ENCODE peak calls at places on chromosome 3, in eight cellular contexts. One of them, this sample, is unnamed. For H3K36me3, the result is how much of the 10 kb centered on the place peaks cover.

GRCh38 chr3:107235193-107235922 is 141.9 kb upstream of the CCDC54 start:
- DNase-seq in hepatocyte: peak
- DNase-seq in psoas muscle: no peak
- DNase-seq in neural progenitor cell: peak
- DNase-seq in colonic mucosa: no peak
- DNase-seq in ovary: no peak
- DNase-seq in PC-3: no peak
- DNase-seq in fibroblast of lung: no peak
- DNase-seq in this sample: no peak

GRCh38 chr3:16329792-16330061 is 64.7 kb downstream of the OXNAD1 start:
- DNase-seq in colonic mucosa: no peak
- DNase-seq in psoas muscle: no peak
- DNase-seq in PC-3: no peak
- DNase-seq in neural progenitor cell: peak
- DNase-seq in fibroblast of lung: no peak
- DNase-seq in ovary: no peak
- DNase-seq in hepatocyte: no peak
- DNase-seq in this sample: no peak

GRCh38 chr3:159850481-159850880 is 138.2 kb upstream of the IL12A start:
- DNase-seq in neural progenitor cell: no peak
- DNase-seq in hepatocyte: no peak
- DNase-seq in PC-3: no peak
- DNase-seq in ovary: no peak
- DNase-seq in colonic mucosa: no peak
- DNase-seq in fibroblast of lung: no peak
- DNase-seq in psoas muscle: no peak
- DNase-seq in this sample: no peak

GRCh38 chr3:157494581-157495281 is 8.5 kb downstream of the VEPH1 start:
- DNase-seq in hepatocyte: no peak
- DNase-seq in ovary: no peak
- DNase-seq in psoas muscle: no peak
- DNase-seq in colonic mucosa: no peak
- DNase-seq in neural progenitor cell: no peak
- DNase-seq in PC-3: peak
- DNase-seq in fibroblast of lung: no peak
- DNase-seq in this sample: no peak

GRCh38 chr3:88742674-88743507 is 364.5 kb upstream of the EPHA3 start:
- DNase-seq in PC-3: no peak
- DNase-seq in ovary: no peak
- DNase-seq in psoas muscle: no peak
- DNase-seq in fibroblast of lung: no peak
- DNase-seq in neural progenitor cell: no peak
- DNase-seq in colonic mucosa: no peak
- DNase-seq in hepatocyte: no peak
- DNase-seq in this sample: no peak

GRCh38 chr3:152916753-152917279 is 81.9 kb downstream of the P2RY1 start:
- DNase-seq in neural progenitor cell: no peak
- DNase-seq in psoas muscle: no peak
- DNase-seq in fibroblast of lung: no peak
- DNase-seq in colonic mucosa: no peak
- DNase-seq in hepatocyte: no peak
- DNase-seq in PC-3: no peak
- DNase-seq in ovary: no peak
- DNase-seq in this sample: no peak

GRCh38 chr3:194852836-194853508 is 167.3 kb downstream of the FAM43A start:
- DNase-seq in hepatocyte: no peak
- DNase-seq in colonic mucosa: no peak
- DNase-seq in neural progenitor cell: peak
- DNase-seq in fibroblast of lung: no peak
- DNase-seq in PC-3: peak
- DNase-seq in ovary: no peak
- DNase-seq in psoas muscle: no peak
- DNase-seq in this sample: no peak

GRCh38 chr3:55720614-55721013 is 233.5 kb upstream of the WNT5A start:
- DNase-seq in neural progenitor cell: no peak
- DNase-seq in colonic mucosa: no peak
- DNase-seq in hepatocyte: peak
- DNase-seq in fibroblast of lung: peak
- DNase-seq in PC-3: peak
- DNase-seq in psoas muscle: no peak
- DNase-seq in ovary: no peak
- DNase-seq in this sample: no peak

GRCh38 chr3:163745204-163745603 is 1333.1 kb downstream of the SI start:
- DNase-seq in fibroblast of lung: no peak
- DNase-seq in PC-3: no peak
- DNase-seq in colonic mucosa: no peak
- DNase-seq in ovary: no peak
- DNase-seq in psoas muscle: no peak
- DNase-seq in neural progenitor cell: no peak
- DNase-seq in hepatocyte: no peak
- DNase-seq in this sample: no peak

GRCh38 chr3:81170298-81170697 is 591.1 kb downstream of the GBE1 start:
- DNase-seq in fibroblast of lung: no peak
- DNase-seq in ovary: no peak
- DNase-seq in PC-3: no peak
- DNase-seq in neural progenitor cell: peak
- DNase-seq in hepatocyte: no peak
- DNase-seq in psoas muscle: no peak
- DNase-seq in colonic mucosa: no peak
- DNase-seq in this sample: no peak

GRCh38 chr3:129195731-129196256 is 12.1 kb upstream of the CNBP start:
- DNase-seq in fibroblast of lung: peak
- DNase-seq in ovary: peak
- DNase-seq in hepatocyte: peak
- DNase-seq in neural progenitor cell: no peak
- DNase-seq in psoas muscle: peak
- DNase-seq in colonic mucosa: no peak
- DNase-seq in PC-3: peak
- DNase-seq in this sample: no peak

GRCh38 chr3:11624704-11625375 is 18.9 kb downstream of the VGLL4 start:
- DNase-seq in hepatocyte: no peak
- DNase-seq in psoas muscle: no peak
- DNase-seq in colonic mucosa: no peak
- DNase-seq in ovary: no peak
- DNase-seq in fibroblast of lung: no peak
- DNase-seq in neural progenitor cell: no peak
- DNase-seq in PC-3: no peak
- DNase-seq in this sample: no peak

GRCh38 chr3:108441528-108441927 is 68.9 kb downstream of the MYH15 start:
- DNase-seq in fibroblast of lung: peak
- DNase-seq in neural progenitor cell: no peak
- DNase-seq in ovary: no peak
- DNase-seq in psoas muscle: no peak
- DNase-seq in colonic mucosa: no peak
- DNase-seq in hepatocyte: no peak
- DNase-seq in PC-3: no peak
- DNase-seq in this sample: no peak

DNA sequence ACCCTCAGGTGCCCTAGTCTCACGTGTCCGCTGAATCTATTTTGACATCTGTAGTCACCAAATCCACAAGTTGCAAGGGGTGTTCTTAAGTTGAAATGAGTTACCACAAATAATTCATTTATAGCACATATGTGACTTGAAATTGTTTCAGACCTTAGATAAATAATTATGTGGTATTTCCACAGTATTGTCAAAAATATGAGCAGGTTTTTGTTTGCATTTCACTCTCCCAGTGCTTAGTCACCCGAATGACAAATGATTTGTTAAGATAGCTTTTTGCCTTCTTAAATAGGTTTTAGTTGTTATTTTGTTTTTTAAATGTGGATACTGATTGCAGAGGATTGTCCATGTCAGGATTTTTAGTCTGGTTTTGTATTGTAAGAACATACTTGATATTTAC is 2.6 kb downstream of the MFSD1 start:
- DNase-seq in hepatocyte: no peak
- DNase-seq in colonic mucosa: no peak
- DNase-seq in neural progenitor cell: no peak
- DNase-seq in psoas muscle: no peak
- DNase-seq in PC-3: peak
- DNase-seq in fibroblast of lung: no peak
- DNase-seq in ovary: no peak
- DNase-seq in this sample: no peak
- H3K4me3 ChIP-seq in hepatocyte: no peak
- H3K4me3 ChIP-seq in colonic mucosa: no peak
- H3K4me3 ChIP-seq in neural progenitor cell: no peak
- H3K4me3 ChIP-seq in psoas muscle: no peak
- H3K4me3 ChIP-seq in PC-3: peak
- H3K4me3 ChIP-seq in fibroblast of lung: peak
- H3K4me3 ChIP-seq in ovary: no peak
- H3K4me3 ChIP-seq in this sample: no peak

GRCh38 chr3:38128303-38128655 is 8.6 kb downstream of the ACAA1 start:
- DNase-seq in colonic mucosa: no peak
- DNase-seq in ovary: no peak
- DNase-seq in fibroblast of lung: no peak
- DNase-seq in neural progenitor cell: no peak
- DNase-seq in PC-3: no peak
- DNase-seq in hepatocyte: no peak
- DNase-seq in psoas muscle: no peak
- DNase-seq in this sample: no peak
- H3K36me3 ChIP-seq in colonic mucosa: under half
- H3K36me3 ChIP-seq in ovary: under half
- H3K36me3 ChIP-seq in fibroblast of lung: under half
- H3K36me3 ChIP-seq in neural progenitor cell: under half
- H3K36me3 ChIP-seq in PC-3: half or more
- H3K36me3 ChIP-seq in hepatocyte: under half
- H3K36me3 ChIP-seq in psoas muscle: half or more
- H3K36me3 ChIP-seq in this sample: under half

GRCh38 chr3:53844262-53845102 is 1.7 kb downstream of the CHDH start:
- DNase-seq in PC-3: no peak
- DNase-seq in ovary: no peak
- DNase-seq in psoas muscle: no peak
- DNase-seq in neural progenitor cell: peak
- DNase-seq in colonic mucosa: peak
- DNase-seq in fibroblast of lung: no peak
- DNase-seq in hepatocyte: peak
- DNase-seq in this sample: no peak
- H3K4me3 ChIP-seq in PC-3: peak
- H3K4me3 ChIP-seq in ovary: no peak
- H3K4me3 ChIP-seq in psoas muscle: no peak
- H3K4me3 ChIP-seq in neural progenitor cell: no peak
- H3K4me3 ChIP-seq in colonic mucosa: no peak
- H3K4me3 ChIP-seq in fibroblast of lung: no peak
- H3K4me3 ChIP-seq in hepatocyte: no peak
- H3K4me3 ChIP-seq in this sample: no peak

DNA sequence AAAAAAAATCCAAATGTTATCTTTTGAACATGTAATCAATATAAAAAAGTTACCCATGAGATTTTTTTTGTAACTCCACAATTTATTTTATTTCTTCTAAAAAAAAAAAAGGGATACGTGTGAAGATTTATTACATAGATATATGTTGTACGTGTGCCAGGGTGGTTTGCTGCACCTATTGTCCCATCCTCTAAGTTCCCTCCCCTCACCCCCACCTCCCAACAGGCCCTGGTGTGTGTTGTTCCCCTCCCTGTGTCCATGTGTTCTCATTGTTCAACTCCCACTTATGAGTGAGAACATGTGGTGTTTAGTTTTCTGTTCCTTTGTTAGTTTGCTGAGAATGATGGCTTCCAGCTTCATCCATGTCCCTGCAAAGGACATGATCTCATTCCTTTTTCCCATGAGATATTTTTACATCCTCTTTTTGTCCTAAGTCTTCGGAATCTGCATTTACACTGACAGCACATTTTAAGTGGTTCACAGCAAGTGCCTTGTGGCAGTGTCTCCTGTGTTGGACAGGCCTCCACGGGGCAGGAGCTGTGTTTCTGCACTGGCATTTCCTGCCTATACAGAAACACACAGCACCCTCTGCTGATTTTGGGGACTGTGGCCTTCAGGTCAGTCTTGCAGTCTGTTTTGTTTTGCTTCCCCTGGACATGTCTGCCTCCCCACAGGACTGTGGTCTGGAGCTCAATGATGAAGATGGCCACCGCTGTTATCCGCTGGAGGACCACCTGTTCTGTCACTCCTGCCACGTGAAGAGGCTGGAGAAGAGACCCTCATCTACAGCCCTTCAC is 12.8 kb upstream of the SACM1L start:
- DNase-seq in neural progenitor cell: no peak
- DNase-seq in hepatocyte: no peak
- DNase-seq in fibroblast of lung: no peak
- DNase-seq in PC-3: no peak
- DNase-seq in colonic mucosa: no peak
- DNase-seq in psoas muscle: no peak
- DNase-seq in ovary: no peak
- DNase-seq in this sample: no peak
- H3K36me3 ChIP-seq in neural progenitor cell: under half
- H3K36me3 ChIP-seq in hepatocyte: under half
- H3K36me3 ChIP-seq in fibroblast of lung: under half
- H3K36me3 ChIP-seq in PC-3: half or more
- H3K36me3 ChIP-seq in colonic mucosa: under half
- H3K36me3 ChIP-seq in psoas muscle: half or more
- H3K36me3 ChIP-seq in ovary: under half
- H3K36me3 ChIP-seq in this sample: half or more

This sample was measured in Peyer's patch.